ENCODE peak calls at places on chromosome 13, in eight cellular contexts. M is A673, R is progenitor cell of endocrine pancreas, J is ascending aorta, A is RWPE1, D is H9, S is PC-9, H is B cell. C is an unnamed sample.
A peak's percentile ranks its signal among the peaks of the same experiment; 100 is the strongest.

GRCh38 chr13:65530688-65531087 is 1699.4 kb downstream of the PCDH9 start:
- DNase-seq in S (no peak), D (no peak), M (no peak), R (no peak), A (no peak), H (no peak), J (no peak), C (no peak)

GRCh38 chr13:19862511-19863313 is 737 bp downstream of the ZMYM5 start:
- DNase-seq in S (peak; percentile 35), M (peak; percentile 43), H (peak; percentile 72), R (no peak), J (no peak), D (peak; percentile 36), A (peak; percentile 43), C (peak; percentile 15)

GRCh38 chr13:99310382-99311031 is 3.3 kb upstream of the GPR183 start:
- DNase-seq in D (no peak), S (no peak), J (no peak), R (no peak), M (no peak), A (no peak), H (no peak), C (no peak)

GRCh38 chr13:21175656-21176194 is 627 bp downstream of the SKA3 start:
- DNase-seq in R (no peak), D (no peak), H (no peak), M (peak; percentile 56), A (no peak), J (no peak), S (peak; percentile 50), C (no peak)

GRCh38 chr13:108734676-108735075 is 105.3 kb downstream of the MYO16 start:
- DNase-seq in J (no peak), S (no peak), H (no peak), A (no peak), M (peak; percentile 17), D (peak; percentile 65), R (no peak), C (no peak)

GRCh38 chr13:99971576-99972189 is at the start of gene ZIC5:
- DNase-seq in M (peak; percentile 98), R (no peak), A (no peak), J (no peak), D (peak; percentile 96), H (no peak), S (no peak), C (no peak)

GRCh38 chr13:44329909-44330545 is 43.6 kb upstream of the SERP2 start:
- DNase-seq in A (no peak), R (no peak), M (no peak), J (no peak), S (no peak), D (no peak), H (no peak), C (no peak)

GRCh38 chr13:80338781-80339577 is 1.9 kb downstream of the SPRY2 start:
- DNase-seq in M (peak; percentile 52), H (peak; percentile 41), D (peak; percentile 68), R (peak; percentile 51), J (peak; percentile 59), A (peak; percentile 48), S (peak; percentile 51), C (peak; percentile 43)

GRCh38 chr13:110592670-110593069 is 22.7 kb upstream of the NAXD start:
- DNase-seq in S (no peak), M (no peak), J (no peak), D (no peak), A (no peak), R (no peak), H (no peak), C (no peak)

GRCh38 chr13:23506821-23507210 is 63.4 kb upstream of the TNFRSF19 start:
- DNase-seq in J (no peak), H (no peak), D (no peak), R (no peak), A (no peak), S (no peak), M (no peak), C (no peak)

GRCh38 chr13:110636053-110636475 is 20.7 kb downstream of the NAXD start:
- DNase-seq in R (no peak), H (no peak), A (no peak), D (no peak), S (no peak), M (no peak), J (no peak), C (no peak)

GRCh38 chr13:91247768-91248167 is 99.7 kb upstream of the MIR17HG start:
- DNase-seq in R (no peak), J (no peak), A (peak; percentile 4), S (no peak), M (peak; percentile 6), D (no peak), H (no peak), C (no peak)

GRCh38 chr13:20397896-20398295 is 127.8 kb downstream of the CRYL1 start:
- DNase-seq in M (no peak), J (no peak), R (no peak), H (no peak), S (no peak), D (no peak), A (no peak), C (no peak)

GRCh38 chr13:44273991-44274810 is 99.4 kb upstream of the SERP2 start:
- DNase-seq in S (peak; percentile 48), M (no peak), J (no peak), H (peak; percentile 45), A (peak; percentile 48), D (no peak), R (no peak), C (peak; percentile 2)

GRCh38 chr13:51970251-51970793 is 40.9 kb downstream of the ATP7B start:
- DNase-seq in H (no peak), M (no peak), R (no peak), S (no peak), D (no peak), J (no peak), A (no peak), C (no peak)

GRCh38 chr13:51974485-51974884 is 36.8 kb downstream of the ATP7B start:
- DNase-seq in D (no peak), H (no peak), A (no peak), S (no peak), M (no peak), J (no peak), R (no peak), C (no peak)

GRCh38 chr13:51967482-51968446 is 43.5 kb downstream of the ATP7B start:
- DNase-seq in D (no peak), R (no peak), H (no peak), S (no peak), A (no peak), M (no peak), J (no peak), C (no peak)

GRCh38 chr13:51976423-51976822 is 34.8 kb downstream of the ATP7B start:
- DNase-seq in H (no peak), J (no peak), M (no peak), D (no peak), A (no peak), S (no peak), R (no peak), C (no peak)

DNA sequence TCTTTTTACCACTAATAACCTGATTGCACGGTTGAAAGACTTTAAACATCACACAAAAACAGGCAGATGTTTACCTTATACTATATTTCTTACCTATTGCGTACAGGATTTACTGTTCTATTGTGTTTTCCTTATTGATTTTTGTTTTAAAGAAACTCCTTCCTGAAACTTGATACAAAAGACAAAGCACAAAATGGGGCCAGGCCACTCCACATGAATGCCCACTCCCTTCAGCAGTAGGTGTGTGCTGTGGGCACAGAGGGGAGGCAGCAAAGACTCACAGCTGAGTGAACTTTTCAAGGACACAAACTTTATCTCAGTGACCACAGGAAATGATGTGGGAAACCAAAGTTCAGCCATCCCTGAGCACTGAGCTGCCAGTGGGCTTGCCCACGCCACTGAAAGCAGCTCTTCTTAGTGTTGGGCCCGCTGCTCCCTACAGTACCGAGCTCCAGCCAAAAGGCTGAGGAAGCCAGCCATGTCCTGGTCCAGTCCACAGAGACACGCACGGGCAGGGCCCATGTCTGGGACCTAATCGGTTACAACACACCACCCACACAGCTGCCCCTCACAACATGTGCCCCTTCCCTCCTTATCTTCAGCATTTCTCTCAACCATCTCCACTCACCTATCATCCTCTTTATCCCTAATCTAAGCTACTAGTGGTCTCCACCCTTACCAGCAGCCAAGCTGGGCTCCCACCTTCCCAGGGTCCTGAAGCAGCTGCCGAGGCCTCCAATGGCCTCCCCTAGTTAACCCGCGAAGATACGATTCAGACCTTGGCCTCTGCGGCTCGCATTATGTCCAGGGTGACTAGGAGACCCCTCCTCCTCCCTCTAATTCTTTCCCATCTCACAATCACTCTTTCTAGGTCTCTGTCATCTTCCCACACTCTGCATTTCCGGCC is 39.5 kb downstream of the ATP7B start:
- DNase-seq in R (no peak), M (no peak), J (no peak), D (no peak), A (no peak), S (no peak), H (no peak), C (peak; percentile 10)
- TF ChIP-seq CTCF in R (no peak), M (no peak), J (no peak), D (no peak), A (no peak), S (no peak), H (no peak), C (no peak)

GRCh38 chr13:42333613-42334328 is 61.8 kb downstream of the AKAP11 start:
- DNase-seq in J (no peak), H (peak; percentile 14), R (no peak), D (peak; percentile 41), M (peak; percentile 38), S (no peak), A (peak; percentile 40), C (peak; percentile 12)
- TF ChIP-seq CTCF in J (peak; percentile 12), H (peak; percentile 61), R (peak; percentile 52), D (peak; percentile 74), M (peak; percentile 55), S (peak; percentile 56), A (peak; percentile 42), C (no peak)

GRCh38 chr13:70732611-70733010 is 624.4 kb upstream of the KLHL1 start:
- DNase-seq in H (no peak), J (no peak), S (no peak), R (no peak), M (no peak), A (no peak), D (no peak), C (no peak)

DNA sequence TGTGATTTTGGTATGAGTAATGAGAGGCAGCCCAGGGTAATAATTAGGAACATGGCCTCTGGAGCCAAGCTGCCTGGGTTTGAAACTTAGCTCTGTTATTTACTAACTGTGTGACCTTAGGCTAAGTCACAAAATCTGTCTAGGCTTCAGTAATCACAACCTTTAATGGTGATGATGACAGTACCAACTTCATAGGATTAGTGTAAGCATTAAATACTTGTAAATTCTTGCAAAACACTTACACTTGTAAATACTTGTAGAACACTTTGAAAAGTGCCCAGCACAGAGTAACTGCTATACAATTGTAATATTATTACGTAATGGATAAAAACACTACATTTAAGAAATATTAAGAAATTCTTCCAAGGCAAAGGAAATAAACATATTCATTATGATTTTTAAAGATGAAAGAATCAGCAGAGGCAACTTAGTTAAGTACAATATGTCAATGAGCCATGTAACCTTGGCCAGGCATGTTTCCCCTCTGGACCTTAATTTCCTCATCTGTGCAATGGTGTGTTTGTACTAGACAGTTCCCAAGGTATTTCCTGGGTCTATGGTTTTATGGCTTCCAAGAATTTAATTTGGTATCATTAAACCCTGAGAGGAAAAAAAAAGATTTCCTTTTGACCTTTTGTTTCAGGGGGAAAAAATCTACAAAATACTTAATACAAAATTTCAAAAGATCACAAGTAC is 628.5 kb upstream of the KLHL1 start:
- DNase-seq in D (no peak), R (no peak), J (no peak), A (no peak), S (no peak), H (no peak), M (no peak), C (no peak)
- TF ChIP-seq CTCF in D (no peak), R (no peak), J (no peak), A (no peak), S (no peak), H (no peak), M (no peak), C (no peak)

GRCh38 chr13:66689628-66690027 is 540.5 kb downstream of the PCDH9 start:
- DNase-seq in D (no peak), J (no peak), M (peak; percentile 7), A (no peak), R (no peak), S (no peak), H (no peak), C (no peak)
- TF ChIP-seq CTCF in D (peak; percentile 34), J (no peak), M (peak; percentile 34), A (no peak), R (no peak), S (no peak), H (no peak), C (no peak)